ENCODE peak calls at places on chromosomes 12 and 14, in four cellular contexts. I, P, C and D are unnamed samples. For H3K27me3, the result is how much of the 10 kb centered on the place peaks cover.

GRCh38 chr12:109759595-109759994 is 46.0 kb downstream of the FAM222A start:
- DNase-seq in I (no peak), P (peak), C (no peak), D (no peak)

GRCh38 chr14:49607583-49607982 is 8.8 kb downstream of the LRR1 start:
- DNase-seq in I (no peak), P (no peak), C (no peak), D (no peak)

GRCh38 chr12:80509781-80510556 is 65.9 kb downstream of the PTPRQ start:
- DNase-seq in I (no peak), P (no peak), C (no peak), D (no peak)

GRCh38 chr12:49582840-49583239 is 14.9 kb upstream of the MCRS1 start:
- DNase-seq in I (no peak), P (no peak), C (no peak), D (no peak)

GRCh38 chr12:91274886-91275285 is 92.3 kb upstream of the DCN start:
- DNase-seq in I (no peak), P (no peak), C (no peak), D (peak)

GRCh38 chr12:30417697-30418231 is 277.9 kb downstream of the IPO8 start:
- DNase-seq in I (no peak), P (no peak), C (no peak), D (peak)

GRCh38 chr14:106204063-106204462 is 677.7 kb downstream of the TMEM121 start:
- DNase-seq in I (no peak), P (no peak), C (peak), D (no peak)

GRCh38 chr14:90382491-90383125 is 14.2 kb upstream of the CALM1 start:
- DNase-seq in I (peak), P (no peak), C (no peak), D (peak)

GRCh38 chr12:69509308-69509736 is 39.1 kb downstream of the FRS2 start:
- DNase-seq in I (no peak), P (no peak), C (no peak), D (peak)

GRCh38 chr14:20681348-20682126 is 2.8 kb upstream of the RNASE4 start:
- DNase-seq in I (peak), P (peak), C (peak), D (peak)

GRCh38 chr14:21201732-21202462 is 46.0 kb upstream of the OR5AU1 start:
- DNase-seq in I (no peak), P (no peak), C (no peak), D (no peak)

GRCh38 chr14:101817511-101818001 is 56.0 kb downstream of the PPP2R5C start:
- DNase-seq in I (no peak), P (no peak), C (no peak), D (no peak)

GRCh38 chr12:94731733-94732360 is 81.5 kb upstream of the TMCC3 start:
- DNase-seq in I (no peak), P (no peak), C (no peak), D (peak)

GRCh38 chr12:112031472-112031871 is 18.2 kb downstream of the ERP29 start:
- DNase-seq in I (no peak), P (no peak), C (no peak), D (peak)

GRCh38 chr14:23562822-23563472 is 4.6 kb downstream of the AP1G2 start:
- DNase-seq in I (peak), P (peak), C (peak), D (peak)

GRCh38 chr14:95235351-95235750 is 78.0 kb upstream of the DICER1 start:
- DNase-seq in I (no peak), P (no peak), C (no peak), D (no peak)

GRCh38 chr12:2783936-2784600 is 10.7 kb upstream of the FKBP4 start:
- DNase-seq in I (peak), P (peak), C (peak), D (peak)

GRCh38 chr12:22624573-22624907 is 431 bp upstream of the ETNK1 start:
- DNase-seq in I (no peak), P (no peak), C (no peak), D (no peak)

GRCh38 chr14:20934148-20934762 is 21.0 kb upstream of the RNASE2 start:
- DNase-seq in I (no peak), P (peak), C (peak), D (peak)

GRCh38 chr14:40697221-40697620 is 909.5 kb upstream of the LRFN5 start:
- DNase-seq in I (no peak), P (no peak), C (no peak), D (no peak)

GRCh38 chr12:10409387-10409786 is at the start of gene KLRC4:
- DNase-seq in I (no peak), P (no peak), C (no peak), D (peak)

DNA sequence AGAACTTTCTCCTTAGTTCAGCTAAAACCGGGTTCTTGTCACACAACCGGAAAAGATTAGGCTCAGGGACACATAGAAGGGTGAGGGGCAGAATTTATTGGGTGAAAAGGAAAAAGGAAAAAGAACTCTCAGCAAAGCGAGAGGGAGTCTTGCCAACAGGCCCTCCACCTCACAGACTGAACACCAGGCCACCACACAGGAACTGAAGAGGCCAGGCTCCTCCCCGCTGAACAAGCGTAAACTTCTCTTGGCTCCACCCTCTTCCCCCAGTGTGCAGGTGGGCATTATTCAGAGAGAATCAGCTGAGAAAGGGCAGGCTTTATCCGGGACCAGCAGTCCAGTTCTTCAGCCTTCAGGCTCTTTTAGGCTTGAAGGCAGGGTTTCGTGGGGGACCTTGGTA is 125.6 kb upstream of the FGD4 start:
- DNase-seq in I (no peak), P (peak), C (no peak), D (no peak)
- TF ChIP-seq POLR2A in I (no peak), P (no peak), C (peak), D (no peak)

GRCh38 chr12:48569946-48570345 is at the start of gene LALBA:
- DNase-seq in I (no peak), P (no peak), C (no peak), D (no peak)

GRCh38 chr12:48572326-48572725 is 2.5 kb upstream of the LALBA start:
- DNase-seq in I (no peak), P (no peak), C (no peak), D (peak)

GRCh38 chr12:48567731-48568130 is 2.1 kb downstream of the LALBA start:
- DNase-seq in I (no peak), P (no peak), C (no peak), D (no peak)
- H3K27me3 ChIP-seq in I (under half), P (under half), C (under half), D (under half)

GRCh38 chr14:75981426-75981825 is 369 bp downstream of the TGFB3 start:
- DNase-seq in I (peak), P (peak), C (peak), D (peak)
- TF ChIP-seq JUN in I (no peak), P (no peak), C (no peak), D (no peak)

GRCh38 chr12:32483499-32483898 is 84.1 kb downstream of the FGD4 start:
- DNase-seq in I (no peak), P (no peak), C (no peak), D (no peak)
- TF ChIP-seq POLR2A in I (no peak), P (no peak), C (no peak), D (no peak)

DNA sequence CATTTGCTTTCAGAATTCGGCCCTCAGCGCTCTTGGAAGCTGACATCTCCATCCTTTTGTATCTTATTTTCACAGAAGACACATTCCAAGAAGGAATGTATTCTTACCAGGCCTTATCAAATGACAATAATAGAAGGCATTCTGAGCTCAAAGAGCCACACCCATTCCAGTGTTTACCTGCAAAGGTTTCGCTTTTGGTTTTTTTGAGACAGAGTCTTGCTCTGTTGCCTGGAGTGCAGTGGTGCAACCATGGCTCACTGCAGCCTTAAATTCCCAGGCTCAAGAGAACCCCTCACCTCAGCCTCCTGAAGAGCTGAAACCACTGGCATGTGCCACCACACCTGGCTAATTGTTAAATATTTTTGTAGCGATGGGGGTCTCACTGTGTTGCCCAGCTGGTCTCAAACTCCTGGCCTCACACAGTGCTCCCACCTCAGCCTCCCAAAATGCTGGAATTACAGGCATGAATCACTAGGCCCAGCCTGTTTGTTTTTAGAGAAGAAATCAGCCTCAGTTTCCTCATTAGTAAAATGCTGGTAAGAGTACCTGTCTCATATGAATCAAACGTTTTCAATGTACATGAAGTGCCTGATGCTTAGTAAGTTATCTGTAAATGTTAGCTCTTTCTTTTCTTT is 69.2 kb downstream of the SLC6A12 start:
- DNase-seq in I (no peak), P (no peak), C (no peak), D (no peak)
- H3K27me3 ChIP-seq in I (under half), P (under half), C (half or more), D (under half)

DNA sequence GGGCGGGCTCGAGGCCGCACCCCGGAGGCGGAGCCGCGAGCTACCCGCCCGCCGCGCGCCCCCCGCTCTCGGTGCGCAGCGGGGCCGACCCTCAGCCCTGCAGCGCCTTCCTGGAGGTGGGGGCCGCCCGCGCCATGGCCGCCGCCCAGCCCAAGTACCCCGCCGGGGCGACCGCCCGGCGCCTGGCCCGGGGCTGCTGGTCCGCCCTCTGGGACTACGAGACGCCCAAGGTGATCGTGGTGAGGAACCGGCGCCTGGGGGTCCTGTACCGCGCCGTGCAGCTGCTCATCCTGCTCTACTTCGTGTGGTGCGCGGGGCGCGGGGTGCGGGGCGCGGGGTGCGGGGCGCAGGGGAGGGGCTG is at the start of gene P2RX2:
- DNase-seq in I (no peak), P (no peak), C (no peak), D (no peak)
- TF ChIP-seq JUN in I (no peak), P (no peak), C (no peak), D (no peak)

DNA sequence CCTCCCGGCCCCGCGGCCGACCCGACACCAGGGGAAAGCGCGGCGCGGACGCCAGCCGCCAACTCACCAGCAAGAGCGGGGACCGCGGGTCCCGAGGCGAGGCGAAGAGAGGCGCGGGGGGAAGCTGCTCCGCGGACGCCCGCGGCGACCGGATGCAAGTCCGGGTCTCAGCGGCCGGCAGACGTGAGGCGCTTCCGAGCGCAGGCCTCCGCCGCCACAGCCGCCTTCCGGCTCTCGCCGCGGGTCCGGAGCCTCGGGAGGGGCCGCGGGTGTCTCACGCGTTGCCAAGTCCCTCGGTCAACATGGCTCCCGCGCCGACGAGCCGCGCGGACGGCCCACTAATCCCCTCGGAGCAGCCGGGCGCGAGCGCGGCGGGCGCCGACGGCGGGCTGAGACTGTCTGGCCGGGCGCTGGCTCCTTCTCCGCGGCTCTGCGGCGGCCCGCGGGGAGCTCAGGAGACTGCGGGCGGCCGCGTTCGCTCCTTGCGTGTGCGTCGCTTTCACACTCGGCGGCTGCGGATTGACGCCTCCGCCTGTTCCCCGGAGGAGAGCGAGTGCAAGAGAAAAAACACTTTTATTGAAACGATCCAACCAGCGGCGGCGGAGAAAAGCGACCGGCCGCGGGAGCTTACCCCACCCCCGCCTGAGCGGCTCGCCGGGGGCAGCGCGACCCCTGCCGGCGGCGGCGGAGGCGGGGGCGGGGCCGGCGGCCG is at the start of gene CDK17:
- DNase-seq in I (peak), P (no peak), C (peak), D (peak)
- TF ChIP-seq POLR2A in I (peak), P (no peak), C (peak), D (peak)